ENCODE peak calls at places on chromosomes 12 and 14, in ten cellular contexts. U, A, C, R, N, P, V, M, E and G are unnamed samples.

GRCh38 chr12:57621497-57622292 is 10.5 kb downstream of the ARHGEF25 start:
- DNase-seq in R (no peak), P (peak), N (peak), A (peak), V (peak), U (peak), M (peak), E (peak), C (peak), G (peak)

GRCh38 chr12:94704452-94704871 is 54.1 kb upstream of the TMCC3 start:
- DNase-seq in N (no peak), E (no peak), V (no peak), C (no peak), A (no peak), U (no peak), R (peak), P (no peak), M (peak), G (no peak)

GRCh38 chr12:88310069-88310468 is 168.0 kb downstream of the TMTC3 start:
- DNase-seq in C (no peak), N (no peak), E (no peak), P (no peak), U (no peak), A (no peak), V (no peak), M (peak), R (peak), G (no peak)

GRCh38 chr14:89425931-89426330 is 8.9 kb upstream of the FOXN3 start:
- DNase-seq in V (no peak), P (no peak), R (peak), C (no peak), M (peak), U (peak), E (no peak), N (no peak), A (peak), G (no peak)

GRCh38 chr14:104220225-104221070 is 82.1 kb downstream of the KIF26A start:
- DNase-seq in U (no peak), P (no peak), C (peak), V (no peak), A (no peak), E (no peak), R (no peak), N (no peak), M (no peak), G (no peak)

GRCh38 chr14:102096569-102097188 is 9.8 kb upstream of the HSP90AA1 start:
- DNase-seq in M (peak), A (no peak), R (peak), N (peak), C (peak), E (peak), V (peak), U (peak), P (peak), G (peak)

GRCh38 chr12:11656550-11656949 is 7.1 kb downstream of the ETV6 start:
- DNase-seq in V (no peak), R (no peak), E (no peak), A (no peak), P (no peak), M (no peak), N (no peak), C (no peak), U (no peak), G (no peak)

GRCh38 chr12:45208604-45209487 is 7.0 kb upstream of the ANO6 start:
- DNase-seq in R (peak), P (no peak), M (peak), E (no peak), U (no peak), C (no peak), V (no peak), N (no peak), A (no peak), G (no peak)

GRCh38 chr12:52191841-52192791 is at the start of gene KRT80:
- DNase-seq in U (peak), M (peak), N (peak), A (no peak), C (peak), R (peak), P (peak), E (peak), V (no peak), G (no peak)

GRCh38 chr14:103733651-103734050 is 18.0 kb downstream of the ZFYVE21 start:
- DNase-seq in V (no peak), C (peak), A (no peak), R (no peak), N (no peak), U (no peak), M (no peak), E (no peak), P (no peak), G (no peak)

DNA sequence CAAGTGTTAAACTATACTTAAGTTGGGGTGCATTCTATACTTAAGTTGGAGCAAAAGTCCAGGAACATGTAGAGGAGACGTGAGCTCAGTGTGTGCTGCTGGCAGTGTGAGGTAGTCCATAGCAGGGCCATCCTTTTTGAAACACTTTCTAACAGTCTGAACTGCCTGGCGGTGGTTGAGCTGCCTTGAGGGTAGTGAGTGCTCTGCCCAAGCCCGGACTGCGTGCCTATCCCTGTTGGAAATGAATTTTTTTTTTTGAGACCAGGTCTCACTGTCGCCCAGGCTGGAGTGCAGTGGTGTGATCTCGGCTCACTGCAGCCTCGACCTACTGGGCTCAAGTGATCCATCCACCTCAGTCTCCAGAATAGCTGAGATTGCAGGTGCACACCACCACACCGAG is 14.1 kb downstream of the KCNH3 start:
- DNase-seq in N (no peak), A (no peak), V (no peak), R (no peak), M (no peak), P (no peak), C (no peak), U (no peak), E (no peak), G (no peak)
- H3K4me3 ChIP-seq in N (no peak), A (no peak), V (no peak), R (no peak), M (no peak), P (no peak), C (no peak), U (no peak), E (no peak), G (no peak)

DNA sequence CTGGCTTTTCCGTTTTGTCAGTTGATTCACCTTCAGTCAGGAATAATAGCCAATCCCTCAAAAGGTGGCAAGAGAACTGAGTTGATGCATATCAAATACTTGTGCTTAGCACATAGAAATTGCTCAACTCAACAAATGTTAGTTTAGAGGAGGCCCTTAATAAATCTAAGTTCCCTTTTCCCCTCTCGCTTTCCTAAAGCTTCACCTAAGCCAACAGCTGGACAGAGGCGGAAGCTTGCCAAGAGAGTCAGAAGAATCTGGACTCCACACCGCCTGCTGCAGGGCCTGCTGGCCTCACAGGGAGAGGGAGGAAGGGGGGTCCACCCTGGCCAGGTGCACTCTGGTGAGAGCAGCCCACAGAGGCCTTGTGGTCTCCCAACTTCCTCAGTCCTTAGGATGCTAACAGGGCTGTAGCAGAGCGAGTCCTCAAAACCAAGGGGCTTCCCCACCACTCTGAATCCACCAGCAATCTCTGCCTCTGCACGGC is 213.1 kb downstream of the CHST11 start:
- DNase-seq in M (peak), V (no peak), R (no peak), C (peak), P (peak), N (peak), U (peak), E (peak), A (peak), G (peak)
- TF ChIP-seq CTCF in M (no peak), V (no peak), R (no peak), C (no peak), P (no peak), N (no peak), U (no peak), E (no peak), A (peak), G (no peak)

GRCh38 chr12:115755752-115756140 is 521.7 kb downstream of the MED13L start:
- DNase-seq in A (no peak), N (no peak), U (no peak), V (no peak), R (no peak), E (no peak), C (no peak), M (no peak), P (no peak), G (no peak)

GRCh38 chr12:115756804-115757203 is 520.7 kb downstream of the MED13L start:
- DNase-seq in P (no peak), N (no peak), M (no peak), E (no peak), U (no peak), C (no peak), R (no peak), A (no peak), V (no peak), G (no peak)

GRCh38 chr12:115756271-115756670 is 521.2 kb downstream of the MED13L start:
- DNase-seq in V (no peak), U (no peak), N (no peak), A (no peak), C (no peak), P (no peak), E (no peak), M (no peak), R (no peak), G (no peak)

GRCh38 chr12:115752913-115753726 is 524.4 kb downstream of the MED13L start:
- DNase-seq in E (peak), U (peak), A (no peak), N (peak), P (peak), C (no peak), V (peak), R (peak), M (peak), G (peak)

GRCh38 chr12:115755061-115755751 is 522.3 kb downstream of the MED13L start:
- DNase-seq in V (no peak), R (no peak), N (no peak), A (no peak), C (no peak), P (no peak), E (no peak), U (no peak), M (no peak), G (no peak)
- H3K4me3 ChIP-seq in V (no peak), R (no peak), N (no peak), A (no peak), C (no peak), P (no peak), E (no peak), U (no peak), M (no peak), G (no peak)

DNA sequence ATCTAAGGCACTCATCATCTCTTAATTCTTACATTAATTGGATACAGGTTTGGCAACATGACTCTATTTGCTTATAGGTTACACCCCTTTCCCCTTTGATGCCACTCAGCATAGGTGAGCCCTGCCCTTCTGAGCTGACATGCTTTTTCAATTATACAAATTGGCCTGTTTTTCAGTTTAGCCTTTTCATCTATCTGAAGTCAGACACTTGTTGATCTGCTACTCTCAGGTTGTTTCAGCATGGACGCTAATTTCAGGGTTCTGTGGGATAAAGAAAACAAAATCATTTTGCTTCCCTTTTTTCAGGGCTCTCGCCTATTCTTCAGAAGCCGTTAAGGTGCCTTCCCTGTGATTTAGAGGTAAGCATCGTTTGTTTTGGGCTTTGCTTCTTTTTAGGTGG is 55.3 kb downstream of the DACT1 start:
- DNase-seq in N (no peak), U (no peak), C (no peak), M (no peak), A (no peak), V (no peak), P (no peak), R (no peak), E (no peak), G (no peak)
- TF ChIP-seq CTCF in N (no peak), U (no peak), C (no peak), M (no peak), A (no peak), V (no peak), P (no peak), R (no peak), E (no peak), G (no peak)

GRCh38 chr12:79710707-79711483 is 20.1 kb upstream of the PAWR start:
- DNase-seq in U (no peak), P (no peak), V (no peak), R (no peak), A (no peak), C (no peak), M (no peak), N (no peak), E (peak), G (no peak)
- H3K4me3 ChIP-seq in U (no peak), P (no peak), V (no peak), R (no peak), A (no peak), C (no peak), M (no peak), N (no peak), E (no peak), G (no peak)

DNA sequence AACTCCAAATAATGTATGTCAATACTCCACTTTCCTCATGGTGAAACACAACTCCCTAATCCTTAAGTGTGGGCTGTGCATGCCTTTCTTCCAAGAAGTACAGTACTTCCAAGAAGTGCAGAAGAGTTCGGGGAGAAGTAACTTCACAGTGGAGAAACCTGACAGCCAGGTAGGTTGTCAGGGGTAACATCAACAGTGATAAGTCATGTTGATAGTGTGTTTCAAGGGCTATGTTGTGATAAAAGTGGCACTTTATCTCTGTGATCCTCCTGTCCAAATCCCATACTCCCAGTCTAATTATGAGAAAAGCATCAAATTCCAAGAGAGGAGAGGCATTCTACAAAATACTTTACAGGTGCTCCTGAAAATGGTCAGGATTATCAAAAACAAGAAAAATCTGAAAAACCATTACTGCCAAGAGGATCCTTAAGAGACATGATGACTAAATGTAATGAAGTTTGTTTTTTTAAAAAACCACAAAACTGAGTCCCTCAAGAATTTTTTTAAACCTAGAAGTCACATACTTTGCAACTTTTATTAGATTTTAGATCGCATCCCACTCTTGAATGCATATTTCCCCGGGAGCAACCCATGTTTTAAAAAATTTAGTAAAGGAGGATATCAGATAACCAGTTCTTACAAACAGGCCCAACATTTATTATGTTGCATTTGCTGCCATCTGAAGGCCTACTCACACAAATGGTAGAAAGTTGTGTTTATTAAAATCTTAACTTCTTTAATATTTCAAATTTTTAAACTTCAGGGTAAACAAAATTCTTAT is 44.5 kb upstream of the CCT2 start:
- DNase-seq in P (no peak), A (no peak), R (peak), C (no peak), E (no peak), U (no peak), N (no peak), V (no peak), M (peak), G (no peak)
- TF ChIP-seq CTCF in P (no peak), A (no peak), R (no peak), C (no peak), E (no peak), U (no peak), N (no peak), V (no peak), M (no peak), G (no peak)

GRCh38 chr12:77323778-77324415 is 258.5 kb upstream of the E2F7 start:
- DNase-seq in N (no peak), P (no peak), R (no peak), U (no peak), V (no peak), C (no peak), A (no peak), M (no peak), E (no peak), G (no peak)
- H3K4me3 ChIP-seq in N (no peak), P (no peak), R (no peak), U (no peak), V (no peak), C (no peak), A (no peak), M (no peak), E (peak), G (no peak)

GRCh38 chr14:94407906-94408305 is 19.5 kb upstream of the SERPINA1 start:
- DNase-seq in M (no peak), A (no peak), P (no peak), C (no peak), E (no peak), U (no peak), V (no peak), N (no peak), R (no peak), G (no peak)

GRCh38 chr14:94408546-94409095 is 20.2 kb upstream of the SERPINA1 start:
- DNase-seq in V (no peak), N (no peak), M (no peak), R (no peak), U (no peak), C (no peak), P (no peak), A (no peak), E (no peak), G (no peak)

GRCh38 chr14:94411638-94412037 is 23.2 kb upstream of the SERPINA1 start:
- DNase-seq in A (no peak), N (no peak), P (no peak), M (no peak), C (no peak), U (peak), R (no peak), E (no peak), V (no peak), G (no peak)

GRCh38 chr14:94412671-94413638 is 24.6 kb upstream of the SERPINA1 start:
- DNase-seq in N (no peak), C (no peak), U (no peak), E (no peak), M (peak), V (no peak), P (no peak), R (peak), A (no peak), G (no peak)
- TF ChIP-seq CTCF in N (no peak), C (peak), U (no peak), E (no peak), M (peak), V (peak), P (peak), R (peak), A (peak), G (peak)

GRCh38 chr12:112677050-112677765 is 114.3 kb upstream of the RPH3A start:
- DNase-seq in M (no peak), E (no peak), N (no peak), C (no peak), R (no peak), V (no peak), P (no peak), U (no peak), A (no peak), G (no peak)
- H3K4me3 ChIP-seq in M (no peak), E (no peak), N (no peak), C (no peak), R (no peak), V (no peak), P (no peak), U (no peak), A (no peak), G (no peak)

GRCh38 chr12:113221181-113221996 is at the start of gene TPCN1:
- DNase-seq in R (peak), V (peak), N (peak), C (peak), P (peak), M (peak), A (peak), E (peak), U (peak), G (peak)
- TF ChIP-seq CTCF in R (no peak), V (peak), N (no peak), C (no peak), P (no peak), M (no peak), A (peak), E (no peak), U (no peak), G (no peak)